ENCODE peak calls at places on chromosome 14, in four cellular contexts. One of them, this sample, is unnamed.

GRCh38 chr14:51654549-51654879 is 2.8 kb downstream of the FRMD6 start:
- DNase-seq in BJ: no peak
- DNase-seq in AG09309: no peak
- DNase-seq in keratinocyte: no peak
- DNase-seq in this sample: no peak

GRCh38 chr14:89428556-89429196 is 11.6 kb upstream of the FOXN3 start:
- DNase-seq in AG09309: no peak
- DNase-seq in BJ: no peak
- DNase-seq in keratinocyte: peak; percentile 71
- DNase-seq in this sample: no peak

GRCh38 chr14:91963465-91963864 is 16.0 kb upstream of the FBLN5 start:
- DNase-seq in AG09309: no peak
- DNase-seq in BJ: no peak
- DNase-seq in keratinocyte: no peak
- DNase-seq in this sample: no peak

GRCh38 chr14:91879196-91879595 is 11.9 kb upstream of the TC2N start:
- DNase-seq in AG09309: no peak
- DNase-seq in BJ: no peak
- DNase-seq in keratinocyte: no peak
- DNase-seq in this sample: no peak

GRCh38 chr14:104731249-104731924 is 7.4 kb downstream of the ADSS1 start:
- DNase-seq in BJ: no peak
- DNase-seq in AG09309: no peak
- DNase-seq in keratinocyte: no peak
- DNase-seq in this sample: no peak

GRCh38 chr14:69719501-69719951 is 47.4 kb upstream of the SRSF5 start:
- DNase-seq in keratinocyte: no peak
- DNase-seq in BJ: peak; percentile 74
- DNase-seq in AG09309: peak; percentile 85
- DNase-seq in this sample: peak; percentile 90

GRCh38 chr14:91573894-91574837 is 64.1 kb upstream of the PPP4R3A start:
- DNase-seq in keratinocyte: no peak
- DNase-seq in BJ: peak; percentile 3
- DNase-seq in AG09309: peak; percentile 16
- DNase-seq in this sample: peak; percentile 5

GRCh38 chr14:72904840-72905561 is 11.1 kb upstream of the DPF3 start:
- DNase-seq in BJ: no peak
- DNase-seq in AG09309: peak; percentile 68
- DNase-seq in keratinocyte: no peak
- DNase-seq in this sample: no peak

GRCh38 chr14:68109132-68109531 is 289.6 kb downstream of the RAD51B start:
- DNase-seq in AG09309: peak; percentile 16
- DNase-seq in BJ: peak; percentile 53
- DNase-seq in keratinocyte: no peak
- DNase-seq in this sample: no peak

GRCh38 chr14:58167891-58168290 is 15.9 kb upstream of the ARMH4 start:
- DNase-seq in keratinocyte: no peak
- DNase-seq in AG09309: no peak
- DNase-seq in BJ: no peak
- DNase-seq in this sample: no peak

GRCh38 chr14:52950898-52951729 is at the start of gene FERMT2:
- DNase-seq in BJ: no peak
- DNase-seq in AG09309: peak; percentile 28
- DNase-seq in keratinocyte: no peak
- DNase-seq in this sample: no peak

GRCh38 chr14:23055147-23055550 is 2.2 kb downstream of the CDH24 start:
- DNase-seq in keratinocyte: no peak
- DNase-seq in AG09309: no peak
- DNase-seq in BJ: no peak
- DNase-seq in this sample: no peak

GRCh38 chr14:71521238-71521637 is 411.0 kb upstream of the RGS6 start:
- DNase-seq in AG09309: no peak
- DNase-seq in keratinocyte: no peak
- DNase-seq in BJ: no peak
- DNase-seq in this sample: no peak

GRCh38 chr14:21475767-21476525 is 813 bp downstream of the RAB2B start:
- DNase-seq in AG09309: no peak
- DNase-seq in BJ: no peak
- DNase-seq in keratinocyte: no peak
- DNase-seq in this sample: no peak

GRCh38 chr14:101968186-101968585 is 3.8 kb downstream of the DYNC1H1 start:
- DNase-seq in keratinocyte: no peak
- DNase-seq in AG09309: no peak
- DNase-seq in BJ: no peak
- DNase-seq in this sample: no peak

GRCh38 chr14:51922624-51923023 is 62.2 kb downstream of the GNG2 start:
- DNase-seq in BJ: no peak
- DNase-seq in keratinocyte: no peak
- DNase-seq in AG09309: no peak
- DNase-seq in this sample: no peak

GRCh38 chr14:56585461-56586084 is 6.0 kb downstream of the TMEM260 start:
- DNase-seq in AG09309: no peak
- DNase-seq in keratinocyte: no peak
- DNase-seq in BJ: no peak
- DNase-seq in this sample: no peak

GRCh38 chr14:56592746-56593544 is 13.3 kb downstream of the TMEM260 start:
- DNase-seq in AG09309: no peak
- DNase-seq in BJ: no peak
- DNase-seq in keratinocyte: no peak
- DNase-seq in this sample: no peak

GRCh38 chr14:56594428-56594827 is 14.8 kb downstream of the TMEM260 start:
- DNase-seq in keratinocyte: no peak
- DNase-seq in AG09309: no peak
- DNase-seq in BJ: no peak
- DNase-seq in this sample: no peak

GRCh38 chr14:56587701-56588100 is 8.1 kb downstream of the TMEM260 start:
- DNase-seq in keratinocyte: no peak
- DNase-seq in BJ: no peak
- DNase-seq in AG09309: no peak
- DNase-seq in this sample: no peak

DNA sequence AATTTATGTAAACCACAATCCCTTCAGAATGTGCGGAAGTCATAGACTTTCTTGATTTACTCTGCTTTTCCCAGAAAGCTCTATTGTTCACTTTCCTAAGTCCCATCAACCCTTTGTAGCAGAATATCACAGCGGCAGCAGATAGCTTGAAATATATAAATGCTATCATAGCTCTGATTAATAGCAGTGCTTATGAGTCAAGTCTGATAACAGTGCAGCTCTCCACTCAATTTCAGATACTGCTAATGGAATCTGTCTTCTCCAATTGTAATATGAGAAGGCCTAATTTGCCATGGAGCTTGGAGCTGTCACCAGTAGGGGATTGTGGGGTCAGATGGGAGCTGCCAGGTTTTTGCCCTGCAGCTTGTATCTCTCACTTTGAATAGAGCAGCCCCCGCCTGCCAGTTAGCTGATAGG is 10.9 kb downstream of the TMEM260 start:
- DNase-seq in AG09309: no peak
- DNase-seq in keratinocyte: no peak
- DNase-seq in BJ: no peak
- DNase-seq in this sample: no peak
- H3K4me3 ChIP-seq in AG09309: no peak overlapping the region
- H3K4me3 ChIP-seq in keratinocyte: no peak overlapping the region
- H3K4me3 ChIP-seq in BJ: no peak overlapping the region
- H3K4me3 ChIP-seq in this sample: no peak overlapping the region

GRCh38 chr14:103727313-103728000 is 11.8 kb downstream of the ZFYVE21 start:
- DNase-seq in keratinocyte: no peak
- DNase-seq in AG09309: no peak
- DNase-seq in BJ: no peak
- DNase-seq in this sample: no peak
- TF ChIP-seq CTCF in keratinocyte: no peak
- TF ChIP-seq CTCF in AG09309: no peak
- TF ChIP-seq CTCF in BJ: no peak
- TF ChIP-seq CTCF in this sample: no peak

GRCh38 chr14:60641722-60642269 is 7.5 kb downstream of the SIX1 start:
- DNase-seq in AG09309: no peak
- DNase-seq in keratinocyte: no peak
- DNase-seq in BJ: no peak
- DNase-seq in this sample: no peak
- H3K4me3 ChIP-seq in AG09309: no peak overlapping the region
- H3K4me3 ChIP-seq in keratinocyte: no peak overlapping the region
- H3K4me3 ChIP-seq in BJ: no peak overlapping the region
- H3K4me3 ChIP-seq in this sample: no peak overlapping the region

GRCh38 chr14:29176876-29177275 is 410.3 kb downstream of the FOXG1 start:
- DNase-seq in BJ: no peak
- DNase-seq in AG09309: no peak
- DNase-seq in keratinocyte: no peak
- DNase-seq in this sample: no peak
- TF ChIP-seq CTCF in BJ: no peak
- TF ChIP-seq CTCF in AG09309: no peak
- TF ChIP-seq CTCF in keratinocyte: no peak
- TF ChIP-seq CTCF in this sample: no peak

DNA sequence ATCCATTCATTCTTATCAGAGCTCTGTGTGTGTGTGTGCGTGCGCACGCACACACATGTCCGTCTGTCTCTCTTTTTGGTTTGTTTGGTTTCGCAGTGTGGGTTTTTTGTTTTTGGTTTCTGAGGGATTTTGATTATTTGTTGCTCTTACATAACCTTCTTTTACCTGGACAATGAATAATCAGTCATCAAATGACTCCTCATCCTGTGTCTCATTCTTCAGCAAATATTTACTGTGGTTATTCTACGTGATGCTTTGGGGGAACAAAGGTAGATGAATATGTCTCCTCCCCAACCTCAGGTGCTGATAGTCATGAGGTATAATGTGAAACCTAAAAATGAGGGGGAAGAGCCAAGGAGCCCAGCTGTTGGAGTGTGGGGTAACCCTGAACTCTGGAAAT is 92.4 kb downstream of the SAMD4A start:
- DNase-seq in BJ: no peak
- DNase-seq in AG09309: no peak
- DNase-seq in keratinocyte: peak; percentile 66
- DNase-seq in this sample: no peak
- H3K4me3 ChIP-seq in BJ: no peak overlapping the region
- H3K4me3 ChIP-seq in AG09309: no peak overlapping the region
- H3K4me3 ChIP-seq in keratinocyte: no peak overlapping the region
- H3K4me3 ChIP-seq in this sample: no peak overlapping the region

DNA sequence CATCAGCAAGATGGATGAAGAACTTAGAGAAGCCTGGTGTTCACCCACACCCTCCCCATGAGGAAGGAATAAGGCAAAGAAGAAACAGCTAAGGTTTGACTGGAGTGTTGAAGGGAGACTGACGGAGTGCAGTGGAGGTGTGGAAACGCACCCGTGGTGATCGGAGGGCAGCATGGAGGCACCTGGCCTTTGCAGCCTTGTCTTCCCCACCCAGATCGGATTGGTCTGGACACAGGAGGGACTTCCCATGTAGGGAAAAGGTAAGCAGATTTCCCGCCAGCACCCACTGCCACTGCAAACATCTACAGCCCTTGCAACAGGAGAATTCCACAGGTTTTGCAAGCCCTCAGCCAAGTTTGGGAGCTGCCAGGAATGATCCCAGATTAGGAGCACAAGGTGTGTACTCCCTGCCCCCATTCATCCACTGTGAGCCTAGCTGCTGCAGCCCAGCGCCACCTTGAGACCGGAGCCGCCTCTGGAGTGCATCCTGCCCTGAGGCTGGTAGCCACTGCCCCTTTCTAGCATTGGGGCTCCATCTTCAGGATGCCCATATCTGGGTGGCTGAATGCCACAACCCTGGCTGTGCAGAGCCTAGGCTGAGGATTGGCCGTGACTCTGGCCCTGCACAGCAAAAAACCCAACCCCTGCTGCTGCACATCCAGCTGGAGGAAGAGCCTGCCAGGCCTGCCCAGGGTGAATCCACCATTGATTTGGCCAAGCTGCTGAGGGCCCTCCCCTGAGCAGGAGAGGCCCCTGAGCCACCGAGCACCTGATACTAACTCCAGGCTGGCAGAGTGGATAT is 411.1 kb downstream of the TMEM121 start:
- DNase-seq in keratinocyte: no peak
- DNase-seq in BJ: no peak
- DNase-seq in AG09309: no peak
- DNase-seq in this sample: no peak
- TF ChIP-seq CTCF in keratinocyte: no peak
- TF ChIP-seq CTCF in BJ: no peak
- TF ChIP-seq CTCF in AG09309: no peak
- TF ChIP-seq CTCF in this sample: no peak

GRCh38 chr14:29645117-29645516 is 282.5 kb downstream of the PRKD1 start:
- DNase-seq in keratinocyte: no peak
- DNase-seq in AG09309: no peak
- DNase-seq in BJ: no peak
- DNase-seq in this sample: no peak
- H3K4me3 ChIP-seq in keratinocyte: no peak overlapping the region
- H3K4me3 ChIP-seq in AG09309: no peak overlapping the region
- H3K4me3 ChIP-seq in BJ: no peak overlapping the region
- H3K4me3 ChIP-seq in this sample: no peak overlapping the region

DNA sequence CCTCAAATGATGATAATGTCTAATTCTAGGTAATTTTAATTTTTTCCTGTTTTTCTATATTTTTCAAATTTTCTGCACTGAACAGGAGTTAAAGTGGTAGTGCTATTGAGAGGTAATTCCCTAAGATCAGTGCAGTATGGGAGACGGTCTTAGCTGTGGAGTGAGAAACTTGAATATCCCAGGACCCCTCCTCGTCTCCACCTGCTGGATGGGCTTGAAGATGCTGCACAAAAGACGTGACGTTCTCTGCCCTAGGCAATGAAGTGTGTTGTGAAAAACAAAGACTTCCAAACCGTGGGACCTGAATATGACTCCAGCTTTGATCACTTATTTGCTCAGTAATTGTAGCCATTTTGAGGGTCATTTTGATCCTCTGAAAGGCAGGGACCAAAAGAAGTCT is 298.1 kb downstream of the VRK1 start:
- DNase-seq in AG09309: no peak
- DNase-seq in keratinocyte: no peak
- DNase-seq in BJ: no peak
- DNase-seq in this sample: no peak
- TF ChIP-seq CTCF in AG09309: no peak
- TF ChIP-seq CTCF in keratinocyte: no peak
- TF ChIP-seq CTCF in BJ: no peak
- TF ChIP-seq CTCF in this sample: no peak

GRCh38 chr14:93426750-93427149 is 4.0 kb upstream of the UNC79 start:
- DNase-seq in BJ: no peak
- DNase-seq in AG09309: no peak
- DNase-seq in keratinocyte: no peak
- DNase-seq in this sample: no peak

GRCh38 chr14:93430319-93430801 is 379 bp upstream of the UNC79 start:
- DNase-seq in BJ: no peak
- DNase-seq in keratinocyte: no peak
- DNase-seq in AG09309: no peak
- DNase-seq in this sample: no peak

GRCh38 chr14:93430889-93431670 is at the start of gene UNC79:
- DNase-seq in AG09309: no peak
- DNase-seq in BJ: no peak
- DNase-seq in keratinocyte: no peak
- DNase-seq in this sample: no peak
- H3K4me3 ChIP-seq in AG09309: no peak within 1 kb of the TSS
- H3K4me3 ChIP-seq in BJ: no peak within 1 kb of the TSS
- H3K4me3 ChIP-seq in keratinocyte: no peak within 1 kb of the TSS
- H3K4me3 ChIP-seq in this sample: no peak within 1 kb of the TSS

DNA sequence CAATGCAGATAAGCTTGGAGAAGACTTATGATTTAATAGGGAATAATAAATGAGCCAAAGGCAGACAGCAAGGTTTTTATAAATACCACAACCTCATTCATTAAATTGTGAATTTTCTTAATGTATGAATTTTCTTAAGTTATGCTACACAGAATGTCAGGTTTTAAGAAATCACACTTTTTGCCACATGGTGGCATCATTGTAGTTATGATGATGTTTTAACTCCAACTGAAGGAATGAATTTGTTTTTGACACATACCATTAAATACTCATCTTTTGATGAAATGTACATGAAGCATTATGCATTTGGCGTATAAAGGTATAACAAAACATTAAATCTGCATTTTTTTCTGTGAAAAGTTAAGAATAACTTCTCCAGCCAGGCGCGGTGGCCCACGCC is 524.1 kb upstream of the FBXO33 start:
- DNase-seq in keratinocyte: no peak
- DNase-seq in AG09309: no peak
- DNase-seq in BJ: no peak
- DNase-seq in this sample: no peak
- TF ChIP-seq CTCF in keratinocyte: no peak
- TF ChIP-seq CTCF in AG09309: no peak
- TF ChIP-seq CTCF in BJ: no peak
- TF ChIP-seq CTCF in this sample: no peak